ENCODE peak calls at places on chromosomes 12 and 14, in six cellular contexts. One of them, this sample, is unnamed.

GRCh38 chr12:53219956-53220856 is 11.8 kb downstream of the RARG start:
- DNase-seq in A549: peak
- DNase-seq in pancreas: peak
- DNase-seq in anterior cingulate cortex: peak
- DNase-seq in activated T-cell treated with anti-CD3 and anti-CD28 coated beads for 1 hour: peak
- DNase-seq in HT1080: peak
- DNase-seq in this sample: peak

GRCh38 chr12:3185260-3185870 is 108.2 kb downstream of the TSPAN9 start:
- DNase-seq in A549: no peak
- DNase-seq in pancreas: no peak
- DNase-seq in anterior cingulate cortex: no peak
- DNase-seq in activated T-cell treated with anti-CD3 and anti-CD28 coated beads for 1 hour: no peak
- DNase-seq in HT1080: no peak
- DNase-seq in this sample: no peak

GRCh38 chr14:99573000-99573330 is 31.0 kb downstream of the CCDC85C start:
- DNase-seq in A549: no peak
- DNase-seq in pancreas: no peak
- DNase-seq in anterior cingulate cortex: no peak
- DNase-seq in activated T-cell treated with anti-CD3 and anti-CD28 coated beads for 1 hour: no peak
- DNase-seq in HT1080: no peak
- DNase-seq in this sample: no peak

GRCh38 chr12:124125472-124125871 is 152.5 kb downstream of the ZNF664 start:
- DNase-seq in A549: no peak
- DNase-seq in pancreas: no peak
- DNase-seq in anterior cingulate cortex: no peak
- DNase-seq in activated T-cell treated with anti-CD3 and anti-CD28 coated beads for 1 hour: no peak
- DNase-seq in HT1080: no peak
- DNase-seq in this sample: no peak

GRCh38 chr12:50985322-50985721 is 33.0 kb downstream of the HIGD1C start:
- DNase-seq in A549: no peak
- DNase-seq in pancreas: no peak
- DNase-seq in anterior cingulate cortex: no peak
- DNase-seq in activated T-cell treated with anti-CD3 and anti-CD28 coated beads for 1 hour: no peak
- DNase-seq in HT1080: peak
- DNase-seq in this sample: no peak

GRCh38 chr12:40105515-40106201 is at the start of gene SLC2A13:
- DNase-seq in A549: peak
- DNase-seq in pancreas: peak
- DNase-seq in anterior cingulate cortex: peak
- DNase-seq in activated T-cell treated with anti-CD3 and anti-CD28 coated beads for 1 hour: peak
- DNase-seq in HT1080: peak
- DNase-seq in this sample: peak

GRCh38 chr12:20125259-20125919 is 242.9 kb upstream of the PDE3A start:
- DNase-seq in A549: no peak
- DNase-seq in pancreas: no peak
- DNase-seq in anterior cingulate cortex: no peak
- DNase-seq in activated T-cell treated with anti-CD3 and anti-CD28 coated beads for 1 hour: no peak
- DNase-seq in HT1080: no peak
- DNase-seq in this sample: no peak

GRCh38 chr14:23727566-23728335 is 91.6 kb downstream of the DHRS2 start:
- DNase-seq in A549: peak
- DNase-seq in pancreas: peak
- DNase-seq in anterior cingulate cortex: peak
- DNase-seq in activated T-cell treated with anti-CD3 and anti-CD28 coated beads for 1 hour: no peak
- DNase-seq in HT1080: peak
- DNase-seq in this sample: no peak

GRCh38 chr14:68935761-68936209 is 43.3 kb downstream of the ACTN1 start:
- DNase-seq in A549: no peak
- DNase-seq in pancreas: peak
- DNase-seq in anterior cingulate cortex: no peak
- DNase-seq in activated T-cell treated with anti-CD3 and anti-CD28 coated beads for 1 hour: no peak
- DNase-seq in HT1080: no peak
- DNase-seq in this sample: no peak

GRCh38 chr14:36619853-36620252 is 37.4 kb upstream of the NKX2-8 start:
- DNase-seq in A549: no peak
- DNase-seq in pancreas: no peak
- DNase-seq in anterior cingulate cortex: no peak
- DNase-seq in activated T-cell treated with anti-CD3 and anti-CD28 coated beads for 1 hour: no peak
- DNase-seq in HT1080: peak
- DNase-seq in this sample: no peak

GRCh38 chr12:116076399-116076798 is 201.1 kb downstream of the MED13L start:
- DNase-seq in A549: no peak
- DNase-seq in pancreas: no peak
- DNase-seq in anterior cingulate cortex: no peak
- DNase-seq in activated T-cell treated with anti-CD3 and anti-CD28 coated beads for 1 hour: no peak
- DNase-seq in HT1080: no peak
- DNase-seq in this sample: no peak

GRCh38 chr12:114995891-114996290 is 311.9 kb upstream of the TBX3 start:
- DNase-seq in A549: no peak
- DNase-seq in pancreas: no peak
- DNase-seq in anterior cingulate cortex: no peak
- DNase-seq in activated T-cell treated with anti-CD3 and anti-CD28 coated beads for 1 hour: no peak
- DNase-seq in HT1080: peak
- DNase-seq in this sample: no peak

GRCh38 chr14:88682495-88683114 is 110.1 kb downstream of the EML5 start:
- DNase-seq in A549: no peak
- DNase-seq in pancreas: no peak
- DNase-seq in anterior cingulate cortex: no peak
- DNase-seq in activated T-cell treated with anti-CD3 and anti-CD28 coated beads for 1 hour: no peak
- DNase-seq in HT1080: no peak
- DNase-seq in this sample: no peak

GRCh38 chr12:524167-524951 is 64.6 kb downstream of the B4GALNT3 start:
- DNase-seq in A549: no peak
- DNase-seq in pancreas: no peak
- DNase-seq in anterior cingulate cortex: no peak
- DNase-seq in activated T-cell treated with anti-CD3 and anti-CD28 coated beads for 1 hour: no peak
- DNase-seq in HT1080: no peak
- DNase-seq in this sample: no peak